ENCODE peak calls at places on chromosome 6, in eight cellular contexts. F is tibial artery, V is SJCRH30, E is heart right ventricle, W is WERI-Rb-1, Z is sigmoid colon, S is MM.1S, K is hepatocyte. X is an unnamed sample. For H3K9me3, the result is how much of the 10 kb centered on the place peaks cover.

GRCh38 chr6:159875194-159875593 is 15.6 kb upstream of the MAS1 start:
- DNase-seq in F (no peak), V (peak), E (no peak), W (no peak), Z (no peak), S (no peak), K (no peak), X (no peak)

GRCh38 chr6:110682460-110682853 is 132.8 kb downstream of the CDK19 start:
- DNase-seq in F (no peak), V (peak), E (no peak), W (peak), Z (peak), S (peak), K (peak), X (peak)

GRCh38 chr6:37990762-37991525 is 171.4 kb downstream of the ZFAND3 start:
- DNase-seq in F (no peak), V (peak), E (no peak), W (no peak), Z (no peak), S (no peak), K (peak), X (no peak)

GRCh38 chr6:139764498-139764986 is 390.1 kb upstream of the CITED2 start:
- DNase-seq in F (no peak), V (peak), E (no peak), W (no peak), Z (no peak), S (peak), K (peak), X (peak)

GRCh38 chr6:163955131-163955530 is 540.6 kb downstream of the QKI start:
- DNase-seq in F (no peak), V (peak), E (no peak), W (no peak), Z (no peak), S (no peak), K (no peak), X (no peak)

GRCh38 chr6:44219053-44219814 is 2.5 kb downstream of the MYMX start:
- DNase-seq in F (peak), V (peak), E (peak), W (peak), Z (peak), S (peak), K (peak), X (peak)

GRCh38 chr6:9732056-9732455 is 682.8 kb downstream of the TFAP2A start:
- DNase-seq in F (no peak), V (no peak), E (no peak), W (no peak), Z (no peak), S (no peak), K (no peak), X (no peak)

GRCh38 chr6:148747493-148748160 is 797 bp downstream of the UST start:
- DNase-seq in F (peak), V (peak), E (peak), W (peak), Z (peak), S (no peak), K (peak), X (peak)

GRCh38 chr6:26243742-26244141 is 121.3 kb upstream of the BTN3A2 start:
- DNase-seq in F (no peak), V (no peak), E (no peak), W (no peak), Z (no peak), S (no peak), K (peak), X (peak)

GRCh38 chr6:89050697-89051096 is 29.9 kb upstream of the PNRC1 start:
- DNase-seq in F (no peak), V (no peak), E (no peak), W (no peak), Z (no peak), S (no peak), K (no peak), X (no peak)

GRCh38 chr6:85006362-85006761 is 242.0 kb upstream of the TBX18 start:
- DNase-seq in F (no peak), V (no peak), E (no peak), W (no peak), Z (no peak), S (no peak), K (no peak), X (no peak)

DNA sequence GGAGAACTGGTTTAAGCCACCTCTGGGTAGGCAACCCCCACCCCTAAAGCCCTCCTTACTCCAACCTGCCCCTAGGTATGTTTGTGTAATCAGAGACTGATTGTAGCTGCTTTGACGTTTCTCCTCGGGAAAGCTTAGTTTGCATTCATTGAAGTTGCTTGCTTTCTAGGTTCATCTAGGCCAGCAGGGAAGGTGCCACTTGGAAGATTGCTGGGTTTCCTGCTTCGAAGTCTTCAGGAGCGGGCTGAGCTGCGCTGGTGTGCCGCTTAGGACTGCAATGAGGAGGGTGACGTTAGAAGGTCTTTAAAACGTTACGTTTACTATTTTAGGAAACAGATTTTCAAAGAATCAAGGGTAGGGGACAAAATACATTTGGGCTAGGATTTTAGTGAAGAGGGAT is 92.8 kb upstream of the PRDM1 start:
- DNase-seq in F (no peak), V (no peak), E (no peak), W (no peak), Z (no peak), S (peak), K (peak), X (no peak)
- H3K4me3 ChIP-seq in F (peak), V (no peak), E (peak), W (peak), Z (peak), S (peak), K (peak), X (no peak)

DNA sequence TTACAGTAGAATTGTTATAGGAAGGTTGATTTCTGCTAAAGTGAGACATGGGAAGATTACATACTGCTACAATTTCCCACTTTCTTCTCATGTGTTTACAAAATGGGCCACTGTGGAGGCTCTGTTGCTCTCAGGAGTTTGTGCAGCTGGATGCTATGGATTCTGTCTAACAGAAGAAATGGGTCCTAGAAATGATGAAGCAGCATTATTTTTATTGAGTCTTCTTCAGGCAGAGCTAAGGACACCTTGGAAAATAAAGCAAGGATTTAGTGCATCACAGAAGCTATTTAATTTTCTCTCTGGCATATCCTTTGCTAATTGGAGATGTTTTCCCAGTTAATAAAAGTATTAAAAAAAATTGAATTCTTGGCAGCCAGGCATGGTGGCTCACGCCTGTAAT is 29.2 kb downstream of the CCDC170 start:
- DNase-seq in F (no peak), V (no peak), E (no peak), W (no peak), Z (no peak), S (no peak), K (no peak), X (no peak)
- H3K9me3 ChIP-seq in F (under half), V (under half), E (under half), W (under half), Z (under half), S (under half), K (under half), X (under half)

DNA sequence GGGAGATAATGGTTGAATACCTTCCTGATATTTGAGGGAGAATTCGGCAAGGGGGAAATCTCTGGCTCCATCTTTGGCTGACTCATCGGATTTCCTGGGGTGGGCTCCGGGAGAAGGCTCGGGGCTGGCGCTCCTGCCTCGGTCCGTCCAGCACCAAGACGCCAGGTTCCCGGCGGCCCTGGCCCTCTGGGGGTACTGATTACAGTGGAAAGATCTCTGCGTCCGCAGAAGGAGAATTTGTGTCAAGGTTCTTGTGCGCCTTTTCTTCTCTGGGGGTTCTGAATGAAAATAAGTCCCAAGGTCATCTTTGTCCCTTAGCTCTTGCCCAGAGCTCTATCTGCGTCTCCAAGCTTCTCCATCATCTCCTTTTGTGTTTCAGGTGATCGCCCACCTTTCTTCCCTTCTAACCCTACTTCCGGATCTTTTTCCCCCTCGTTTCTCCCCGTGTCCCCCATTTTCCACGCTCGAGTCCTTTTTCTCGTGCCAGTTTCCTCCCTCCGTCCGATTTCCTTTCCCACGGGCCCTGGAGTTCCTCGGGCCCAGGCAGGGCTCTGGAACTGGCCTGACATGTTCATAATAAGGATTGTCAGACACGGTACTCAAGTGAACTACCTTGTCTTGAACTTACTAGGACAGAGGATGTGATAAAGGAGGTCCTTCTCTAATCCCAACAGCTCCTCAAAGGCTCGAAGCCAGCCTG is 11.6 kb downstream of the NRN1 start:
- DNase-seq in F (no peak), V (no peak), E (no peak), W (no peak), Z (no peak), S (no peak), K (no peak), X (no peak)
- H3K4me3 ChIP-seq in F (no peak), V (no peak), E (no peak), W (no peak), Z (no peak), S (no peak), K (no peak), X (no peak)

GRCh38 chr6:127475823-127476176 is 16.6 kb upstream of the KIAA0408 start:
- DNase-seq in F (no peak), V (no peak), E (no peak), W (no peak), Z (no peak), S (no peak), K (no peak), X (no peak)
- H3K9me3 ChIP-seq in F (under half), V (under half), E (under half), W (under half), Z (under half), S (under half), K (under half), X (under half)

DNA sequence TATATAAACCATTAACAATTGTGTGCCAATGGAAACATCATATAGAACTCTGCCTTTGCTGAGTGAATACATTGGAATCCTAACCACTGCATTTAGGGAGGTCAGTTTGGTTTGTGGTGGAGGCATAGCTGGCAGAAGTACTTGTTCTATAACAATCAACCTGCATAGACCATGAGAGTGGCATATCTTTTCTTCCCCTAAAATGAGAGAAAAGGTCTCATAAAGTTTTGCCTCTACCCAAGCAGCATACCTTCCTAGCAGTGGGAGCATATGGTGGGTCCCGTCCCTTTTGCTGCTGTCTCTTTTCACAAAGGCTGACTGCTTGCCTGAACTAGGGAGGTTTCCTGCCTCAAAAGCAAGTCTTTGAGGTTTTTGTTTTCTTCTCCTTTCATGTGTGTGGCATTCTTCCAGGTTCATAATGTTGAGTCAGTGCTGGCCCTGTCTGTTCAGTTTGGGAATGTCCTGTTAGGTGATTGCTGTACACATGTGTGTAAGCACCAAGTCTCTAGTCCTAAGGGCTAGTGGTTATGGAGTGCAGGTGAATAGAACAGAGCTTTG is 61.2 kb upstream of the SUPT3H start:
- DNase-seq in F (no peak), V (no peak), E (no peak), W (no peak), Z (no peak), S (no peak), K (no peak), X (no peak)
- H3K4me3 ChIP-seq in F (no peak), V (no peak), E (no peak), W (no peak), Z (no peak), S (no peak), K (no peak), X (no peak)

GRCh38 chr6:28808383-28808782 is 115.4 kb downstream of the TRIM27 start:
- DNase-seq in F (no peak), V (no peak), E (no peak), W (no peak), Z (no peak), S (no peak), K (no peak), X (no peak)

GRCh38 chr6:28809947-28810654 is 113.7 kb downstream of the TRIM27 start:
- DNase-seq in F (no peak), V (no peak), E (no peak), W (no peak), Z (no peak), S (no peak), K (no peak), X (no peak)

GRCh38 chr6:28812778-28813569 is 110.8 kb downstream of the TRIM27 start:
- DNase-seq in F (no peak), V (no peak), E (no peak), W (no peak), Z (no peak), S (no peak), K (no peak), X (no peak)

GRCh38 chr6:28811873-28812272 is 111.9 kb downstream of the TRIM27 start:
- DNase-seq in F (no peak), V (no peak), E (no peak), W (no peak), Z (no peak), S (no peak), K (no peak), X (no peak)

DNA sequence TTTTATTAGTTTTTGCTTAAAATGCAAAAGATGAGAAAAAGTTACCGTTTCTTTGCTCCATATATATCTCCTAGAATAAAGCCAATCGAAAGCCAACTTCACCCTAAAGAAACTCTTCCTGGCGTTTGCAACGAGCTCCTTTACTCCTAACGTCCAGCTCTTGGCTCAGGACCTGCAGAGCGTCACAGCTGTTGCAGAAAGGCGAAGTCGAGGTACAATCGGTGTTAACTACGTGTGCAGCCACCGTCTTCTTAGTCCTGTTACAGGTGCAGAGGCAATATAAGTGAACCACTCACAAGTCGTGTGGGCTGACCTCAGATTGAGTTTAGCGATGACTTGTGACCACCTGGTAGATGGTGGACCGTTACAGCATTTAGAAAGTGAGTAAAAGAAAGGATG is 113.1 kb downstream of the TRIM27 start:
- DNase-seq in F (no peak), V (no peak), E (no peak), W (no peak), Z (no peak), S (no peak), K (no peak), X (no peak)
- H3K9me3 ChIP-seq in F (under half), V (under half), E (under half), W (under half), Z (under half), S (under half), K (under half), X (under half)

GRCh38 chr6:145206247-145206907 is 528.9 kb downstream of the EPM2A start:
- DNase-seq in F (no peak), V (no peak), E (no peak), W (no peak), Z (no peak), S (no peak), K (peak), X (no peak)
- H3K4me3 ChIP-seq in F (no peak), V (no peak), E (no peak), W (no peak), Z (no peak), S (no peak), K (no peak), X (no peak)

GRCh38 chr6:169692516-169692915 is 9.3 kb downstream of the WDR27 start:
- DNase-seq in F (no peak), V (no peak), E (no peak), W (no peak), Z (no peak), S (no peak), K (no peak), X (no peak)
- H3K9me3 ChIP-seq in F (under half), V (under half), E (under half), W (under half), Z (under half), S (under half), K (under half), X (under half)